ENCODE peak calls at places on chromosomes 3 and 15, in eight cellular contexts. E is HTR-8/SVneo; I is stimulated activated naive CD4-positive, alpha-beta T cell; R is CD8-positive, alpha-beta memory T cell; B is NCI-H524; H is NCI-H460; F is RCC 7860; N is central memory CD4-positive, alpha-beta T cell. U is an unnamed sample.

GRCh38 chr3:182713743-182714517 is 79.4 kb upstream of the ATP11B start:
- DNase-seq in B (peak; percentile 81), I (peak; percentile 37), F (peak; percentile 48), N (peak; percentile 22), H (peak; percentile 53), R (no peak), E (peak; percentile 54), U (no peak)

GRCh38 chr15:37907136-37907535 is 27.3 kb upstream of the TMCO5A start:
- DNase-seq in H (no peak), I (no peak), N (no peak), B (no peak), E (no peak), R (no peak), F (peak; percentile 49), U (no peak)

GRCh38 chr3:155026999-155027591 is 53.0 kb upstream of the MME start:
- DNase-seq in F (peak; percentile 14), N (no peak), I (no peak), E (no peak), H (no peak), R (no peak), B (no peak), U (no peak)

GRCh38 chr3:128112406-128112968 is 11.1 kb downstream of the RUVBL1 start:
- DNase-seq in N (peak; percentile 67), F (peak; percentile 94), B (no peak), I (peak; percentile 25), H (peak; percentile 75), E (peak; percentile 77), R (peak; percentile 36), U (peak; percentile 81)

GRCh38 chr15:99682455-99682854 is 50.8 kb downstream of the LYSMD4 start:
- DNase-seq in H (peak; percentile 16), E (no peak), N (no peak), F (peak; percentile 75), I (no peak), R (no peak), B (peak; percentile 27), U (peak; percentile 81)

GRCh38 chr3:36596411-36596810 is 167.9 kb downstream of the DCLK3 start:
- DNase-seq in R (no peak), E (no peak), N (no peak), H (no peak), B (no peak), I (no peak), F (no peak), U (no peak)

GRCh38 chr3:15198686-15199085 is 7.4 kb upstream of the CAPN7 start:
- DNase-seq in R (no peak), I (no peak), F (no peak), B (no peak), H (no peak), N (no peak), E (no peak), U (no peak)

GRCh38 chr3:182212479-182213076 is 500.9 kb downstream of the SOX2 start:
- DNase-seq in I (no peak), H (peak; percentile 24), N (no peak), B (peak; percentile 85), E (peak; percentile 25), F (peak; percentile 76), R (no peak), U (no peak)

GRCh38 chr3:115081444-115081843 is 65.6 kb downstream of the ZBTB20 start:
- DNase-seq in B (no peak), F (no peak), E (no peak), I (no peak), N (no peak), R (no peak), H (no peak), U (no peak)

GRCh38 chr3:143224731-143225130 is 105.2 kb downstream of the CHST2 start:
- DNase-seq in N (no peak), B (no peak), R (no peak), E (no peak), I (no peak), H (no peak), F (no peak), U (no peak)

GRCh38 chr3:10637342-10637741 is 132.0 kb upstream of the ATP2B2 start:
- DNase-seq in E (no peak), F (no peak), I (no peak), R (no peak), B (no peak), H (no peak), N (no peak), U (no peak)

GRCh38 chr15:74889390-74889881 is 406 bp upstream of the MPI start:
- DNase-seq in F (no peak), N (no peak), I (no peak), E (peak; percentile 33), B (no peak), R (no peak), H (no peak), U (no peak)

GRCh38 chr3:69108813-69109212 is 13.6 kb downstream of the LMOD3 start:
- DNase-seq in B (no peak), H (no peak), N (no peak), F (no peak), R (no peak), I (no peak), E (no peak), U (no peak)

GRCh38 chr3:136050250-136050649 is 84.7 kb downstream of the PPP2R3A start:
- DNase-seq in B (no peak), H (no peak), N (no peak), E (no peak), F (no peak), I (no peak), R (no peak), U (no peak)

GRCh38 chr15:28014623-28015200 is 84.4 kb downstream of the OCA2 start:
- DNase-seq in H (no peak), N (no peak), E (no peak), I (no peak), F (no peak), B (no peak), R (no peak), U (no peak)

GRCh38 chr3:12869025-12869695 is 27.8 kb upstream of the RPL32 start:
- DNase-seq in N (no peak), I (no peak), F (no peak), H (no peak), B (peak; percentile 15), E (no peak), R (no peak), U (no peak)

GRCh38 chr3:12287727-12288465 is 974 bp upstream of the PPARG start:
- DNase-seq in E (peak; percentile 23), B (peak; percentile 13), R (no peak), F (no peak), H (no peak), I (no peak), N (no peak), U (no peak)

GRCh38 chr15:79035111-79035601 is 55.4 kb downstream of the RASGRF1 start:
- DNase-seq in N (no peak), F (no peak), R (no peak), B (no peak), I (no peak), H (no peak), E (peak; percentile 61), U (no peak)

GRCh38 chr3:54125317-54125716 is 3.0 kb downstream of the CACNA2D3 start:
- DNase-seq in E (no peak), H (no peak), I (no peak), F (no peak), B (no peak), R (no peak), N (no peak), U (no peak)

GRCh38 chr3:108100906-108101305 is 10.1 kb upstream of the CD47 start:
- DNase-seq in R (no peak), B (peak; percentile 69), E (no peak), I (no peak), N (peak; percentile 25), H (no peak), F (no peak), U (no peak)

GRCh38 chr3:13004376-13004775 is 68.9 kb downstream of the IQSEC1 start:
- DNase-seq in B (peak; percentile 26), I (no peak), H (no peak), F (no peak), E (no peak), R (no peak), N (no peak), U (no peak)

GRCh38 chr3:61847784-61848462 is 286.6 kb downstream of the PTPRG start:
- DNase-seq in F (no peak), E (no peak), N (no peak), I (no peak), R (no peak), H (no peak), B (no peak), U (no peak)

GRCh38 chr3:62049033-62049432 is 324.3 kb downstream of the FEZF2 start:
- DNase-seq in F (no peak), R (no peak), B (no peak), E (no peak), I (no peak), H (no peak), N (no peak), U (no peak)

GRCh38 chr3:151169700-151170224 is 33.3 kb downstream of the GPR171 start:
- DNase-seq in E (no peak), N (no peak), R (no peak), F (peak; percentile 26), B (no peak), I (no peak), H (no peak), U (no peak)

GRCh38 chr3:138594150-138594934 is at the start of gene CEP70:
- DNase-seq in B (no peak), H (peak; percentile 90), F (peak; percentile 87), E (peak; percentile 89), I (no peak), N (peak; percentile 91), R (peak; percentile 87), U (peak; percentile 87)